ENCODE peak calls at places on chromosomes 12 and 14, in seven cellular contexts. I is K562, Q is pancreas, M is left ventricle myocardium inferior, V is keratinocyte, C is HFF-Myc, P is mammary epithelial cell. E is an unnamed sample.
A peak's percentile ranks its signal among the peaks of the same experiment; 100 is the strongest.

GRCh38 chr12:119692410-119692809 is 24.5 kb downstream of the PRKAB1 start:
- DNase-seq in I (no peak), Q (no peak), M (no peak), V (no peak), C (peak; percentile 52), P (no peak), E (no peak)

GRCh38 chr12:77842430-77842829 is 11.7 kb downstream of the NAV3 start:
- DNase-seq in I (no peak), Q (no peak), M (no peak), V (no peak), C (no peak), P (peak; percentile 20), E (no peak)

GRCh38 chr14:45082420-45082819 is 1.5 kb upstream of the PRPF39 start:
- DNase-seq in I (no peak), Q (no peak), M (no peak), V (no peak), C (no peak), P (no peak), E (no peak)

GRCh38 chr14:94089479-94089878 is 8.4 kb downstream of the IFI27L1 start:
- DNase-seq in I (no peak), Q (no peak), M (no peak), V (no peak), C (no peak), P (peak; percentile 17), E (no peak)

GRCh38 chr14:50532502-50533313 is at the start of gene MAP4K5:
- DNase-seq in I (peak; percentile 81), Q (peak; percentile 94), M (peak; percentile 91), V (peak; percentile 30), C (peak; percentile 64), P (peak; percentile 86), E (peak; percentile 84)

GRCh38 chr14:44029933-44030332 is 477.1 kb downstream of the FSCB start:
- DNase-seq in I (no peak), Q (no peak), M (no peak), V (no peak), C (no peak), P (peak; percentile 1), E (no peak)

GRCh38 chr12:122029620-122030426 is 8.1 kb downstream of the BCL7A start:
- DNase-seq in I (peak; percentile 35), Q (peak; percentile 64), M (peak; percentile 24), V (no peak), C (no peak), P (peak; percentile 77), E (no peak)

GRCh38 chr12:22275847-22276246 is 58.7 kb downstream of the ST8SIA1 start:
- DNase-seq in I (no peak), Q (no peak), M (peak; percentile 86), V (peak; percentile 83), C (peak; percentile 88), P (peak; percentile 97), E (no peak)

GRCh38 chr12:94180558-94181296 is 32.4 kb downstream of the PLXNC1 start:
- DNase-seq in I (no peak), Q (no peak), M (no peak), V (no peak), C (no peak), P (peak; percentile 69), E (no peak)

GRCh38 chr14:21498540-21499526 is 12.3 kb downstream of the METTL3 start:
- DNase-seq in I (peak; percentile 40), Q (no peak), M (no peak), V (no peak), C (peak; percentile 32), P (peak; percentile 19), E (peak; percentile 62)

GRCh38 chr14:37622231-37622923 is 26.9 kb downstream of the TTC6 start:
- DNase-seq in I (no peak), Q (no peak), M (no peak), V (no peak), C (no peak), P (no peak), E (no peak)
- H3K4me3 ChIP-seq in I (no peak overlapping the region), Q (no peak overlapping the region), M (peak overlapping the region; percentile 43), V (no peak overlapping the region), C (peak overlapping the region; percentile 35), P (no peak overlapping the region), E (no peak overlapping the region)

DNA sequence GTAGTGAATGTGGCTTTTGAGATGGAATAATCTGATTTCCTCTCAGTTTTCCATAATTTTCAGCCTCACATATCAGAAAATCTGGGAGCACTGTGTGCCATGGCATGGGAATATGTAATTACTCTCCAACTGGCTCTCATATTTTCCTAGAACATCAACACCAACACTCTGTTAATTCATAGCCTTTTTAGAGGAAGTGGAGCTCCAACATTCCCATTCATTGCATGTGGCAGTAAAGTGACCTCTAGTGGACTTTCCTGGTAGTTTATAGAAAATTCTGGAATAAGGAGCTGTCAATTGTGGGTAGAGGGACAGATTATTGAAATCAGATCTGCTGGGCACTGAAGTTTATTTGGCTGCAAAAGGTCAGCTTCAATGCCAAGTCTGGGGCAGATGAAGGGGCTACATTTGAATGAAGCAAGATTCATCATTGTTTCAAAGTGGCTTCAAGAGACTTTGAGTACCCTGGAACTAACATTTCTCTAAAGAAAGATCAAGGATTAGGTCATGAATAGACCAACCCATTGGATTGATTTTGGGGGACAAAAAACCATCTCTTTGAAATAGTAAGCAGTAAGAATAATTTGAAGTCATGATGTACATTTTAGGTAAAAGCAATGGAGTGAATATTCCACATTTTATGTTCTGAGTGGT is 23.6 kb upstream of the USP44 start:
- DNase-seq in I (peak; percentile 29), Q (no peak), M (no peak), V (no peak), C (peak; percentile 15), P (peak; percentile 34), E (no peak)
- H3K4me3 ChIP-seq in I (no peak overlapping the region), Q (no peak overlapping the region), M (no peak overlapping the region), V (no peak overlapping the region), C (no peak overlapping the region), P (no peak overlapping the region), E (no peak overlapping the region)

GRCh38 chr14:35045798-35046047 is 349 bp upstream of the FAM177A1 start:
- DNase-seq in I (no peak), Q (no peak), M (no peak), V (no peak), C (no peak), P (no peak), E (no peak)
- H3K4me3 ChIP-seq in I (peak overlapping the region; percentile 69), Q (peak overlapping the region; percentile 91), M (peak overlapping the region; percentile 84), V (peak overlapping the region; percentile 74), C (peak overlapping the region; percentile 93), P (peak overlapping the region; percentile 78), E (peak overlapping the region; percentile 80)

GRCh38 chr14:68929623-68930307 is 49.3 kb downstream of the ACTN1 start:
- DNase-seq in I (no peak), Q (no peak), M (no peak), V (no peak), C (no peak), P (no peak), E (no peak)

GRCh38 chr14:68928770-68929550 is 50.1 kb downstream of the ACTN1 start:
- DNase-seq in I (no peak), Q (peak; percentile 11), M (no peak), V (no peak), C (no peak), P (no peak), E (no peak)

GRCh38 chr14:68927089-68927488 is 52.0 kb downstream of the ACTN1 start:
- DNase-seq in I (no peak), Q (no peak), M (no peak), V (no peak), C (no peak), P (no peak), E (no peak)

GRCh38 chr14:68926236-68926635 is 52.9 kb downstream of the ACTN1 start:
- DNase-seq in I (no peak), Q (no peak), M (no peak), V (no peak), C (no peak), P (no peak), E (no peak)

GRCh38 chr14:68927956-68928675 is 51.0 kb downstream of the ACTN1 start:
- DNase-seq in I (no peak), Q (peak; percentile 0), M (no peak), V (no peak), C (no peak), P (no peak), E (no peak)
- H3K4me3 ChIP-seq in I (no peak overlapping the region), Q (no peak overlapping the region), M (no peak overlapping the region), V (no peak overlapping the region), C (no peak overlapping the region), P (no peak overlapping the region), E (peak overlapping the region; percentile 31)

DNA sequence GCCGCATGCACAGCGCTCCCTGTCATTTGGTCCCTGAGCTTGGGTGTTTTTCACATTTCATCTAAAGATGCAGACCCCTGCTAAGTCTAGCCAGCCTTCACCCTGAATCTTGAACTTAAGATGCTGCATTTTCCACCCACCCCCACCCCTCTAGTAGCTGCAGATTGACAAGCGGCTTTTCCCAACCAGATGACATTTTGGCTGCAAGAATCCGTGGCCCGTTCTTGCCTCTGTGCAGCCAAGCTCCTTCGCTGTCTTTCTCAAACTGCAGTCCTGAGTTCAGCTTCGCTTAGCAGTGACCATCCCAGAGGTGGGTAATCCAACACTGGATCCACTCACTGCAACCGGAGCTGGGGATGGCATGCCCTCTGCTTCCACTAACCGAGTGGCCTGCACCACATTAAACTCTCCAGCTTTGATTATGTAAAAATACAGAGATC is 757 bp upstream of the NFYB start:
- DNase-seq in I (no peak), Q (peak; percentile 32), M (peak; percentile 20), V (no peak), C (no peak), P (no peak), E (no peak)
- H3K4me3 ChIP-seq in I (peak overlapping the region; percentile 31), Q (peak overlapping the region; percentile 35), M (peak overlapping the region; percentile 65), V (no peak overlapping the region), C (peak overlapping the region; percentile 41), P (no peak overlapping the region), E (peak overlapping the region; percentile 21)

GRCh38 chr14:67228325-67228984 is 12.8 kb upstream of the PALS1 start:
- DNase-seq in I (no peak), Q (no peak), M (no peak), V (no peak), C (no peak), P (peak; percentile 30), E (no peak)
- H3K4me3 ChIP-seq in I (no peak overlapping the region), Q (no peak overlapping the region), M (no peak overlapping the region), V (no peak overlapping the region), C (no peak overlapping the region), P (peak overlapping the region; percentile 22), E (no peak overlapping the region)

GRCh38 chr12:111101003-111101402 is 180.6 kb upstream of the MYL2 start:
- DNase-seq in I (no peak), Q (no peak), M (no peak), V (no peak), C (no peak), P (no peak), E (no peak)

GRCh38 chr12:111100554-111100953 is 180.2 kb upstream of the MYL2 start:
- DNase-seq in I (no peak), Q (no peak), M (no peak), V (no peak), C (no peak), P (no peak), E (no peak)

GRCh38 chr12:111102062-111102735 is 181.8 kb upstream of the MYL2 start:
- DNase-seq in I (no peak), Q (no peak), M (no peak), V (no peak), C (no peak), P (peak; percentile 74), E (no peak)

GRCh38 chr12:111105294-111105693 is 184.9 kb upstream of the MYL2 start:
- DNase-seq in I (no peak), Q (no peak), M (no peak), V (no peak), C (no peak), P (no peak), E (no peak)

DNA sequence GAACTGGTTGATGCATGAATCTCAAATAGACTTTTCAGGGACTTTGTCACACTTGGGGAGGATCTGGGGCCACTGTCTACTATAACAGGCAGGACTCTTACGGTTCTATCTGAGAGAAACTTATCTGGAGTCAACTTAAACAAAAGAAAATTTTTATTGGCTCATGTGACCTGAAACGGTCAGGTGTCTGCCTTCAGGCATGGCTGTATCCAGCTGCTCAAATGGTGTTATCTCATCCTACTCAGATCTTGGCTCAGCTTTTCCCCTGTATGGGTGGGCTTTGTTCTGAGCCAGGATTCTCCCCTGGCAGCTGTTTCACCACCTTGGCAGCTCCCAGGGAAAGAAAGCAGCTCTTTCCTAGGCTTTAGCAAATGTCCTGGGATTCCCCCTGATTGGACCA is 183.2 kb upstream of the MYL2 start:
- DNase-seq in I (no peak), Q (no peak), M (no peak), V (no peak), C (no peak), P (no peak), E (no peak)
- H3K4me3 ChIP-seq in I (no peak overlapping the region), Q (no peak overlapping the region), M (no peak overlapping the region), V (no peak overlapping the region), C (no peak overlapping the region), P (no peak overlapping the region), E (no peak overlapping the region)